ENCODE peak calls at places on chromosomes 11 and 22, in four cellular contexts. B is K562, Z is HL-60, V is GM12878. M is an unnamed sample.

GRCh38 chr11:82701847-82702520 is 31.7 kb downstream of the FAM181B start:
- DNase-seq in B (peak), Z (no peak), V (no peak), M (no peak)

GRCh38 chr11:129974237-129974636 is 28.4 kb downstream of the PRDM10 start:
- DNase-seq in B (no peak), Z (no peak), V (no peak), M (no peak)

GRCh38 chr11:45853616-45854219 is 6.4 kb downstream of the CRY2 start:
- DNase-seq in B (no peak), Z (no peak), V (no peak), M (no peak)

GRCh38 chr22:17199131-17199731 is 20.0 kb downstream of the ADA2 start:
- DNase-seq in B (no peak), Z (no peak), V (no peak), M (no peak)

GRCh38 chr11:9875402-9875801 is 211.5 kb downstream of the SWAP70 start:
- DNase-seq in B (no peak), Z (no peak), V (no peak), M (no peak)

GRCh38 chr11:103737791-103738190 is 298.6 kb upstream of the DDI1 start:
- DNase-seq in B (no peak), Z (no peak), V (no peak), M (no peak)

GRCh38 chr11:65931773-65932557 is 12.7 kb downstream of the DRAP1 start:
- DNase-seq in B (no peak), Z (no peak), V (no peak), M (no peak)

GRCh38 chr22:48152916-48153315 is 1390.5 kb downstream of the TBC1D22A start:
- DNase-seq in B (no peak), Z (no peak), V (no peak), M (no peak)

GRCh38 chr11:129720156-129720555 is 95.5 kb upstream of the TMEM45B start:
- DNase-seq in B (no peak), Z (no peak), V (no peak), M (no peak)

GRCh38 chr11:1207451-1208360 is 15.2 kb upstream of the MUC5B start:
- DNase-seq in B (no peak), Z (no peak), V (no peak), M (no peak)

GRCh38 chr22:49937758-49938564 is 19.5 kb downstream of the CRELD2 start:
- DNase-seq in B (no peak), Z (no peak), V (no peak), M (no peak)

GRCh38 chr11:57551941-57552340 is 14.5 kb downstream of the SMTNL1 start:
- DNase-seq in B (no peak), Z (no peak), V (no peak), M (no peak)

GRCh38 chr11:36214976-36215687 is 74.1 kb downstream of the COMMD9 start:
- DNase-seq in B (no peak), Z (no peak), V (no peak), M (no peak)

GRCh38 chr11:73249304-73249703 is 22.8 kb upstream of the P2RY6 start:
- DNase-seq in B (no peak), Z (no peak), V (peak), M (no peak)

GRCh38 chr22:21000987-21001600 is 824 bp downstream of the THAP7 start:
- DNase-seq in B (no peak), Z (no peak), V (no peak), M (no peak)

GRCh38 chr11:9004310-9004945 is 627 bp upstream of the NRIP3 start:
- DNase-seq in B (peak), Z (no peak), V (no peak), M (peak)

GRCh38 chr11:132803436-132803835 is 728.9 kb downstream of the OPCML start:
- DNase-seq in B (no peak), Z (no peak), V (no peak), M (no peak)

GRCh38 chr11:124798991-124799383 is 1.2 kb downstream of the MSANTD2 start:
- DNase-seq in B (no peak), Z (no peak), V (no peak), M (no peak)

GRCh38 chr11:124796312-124796711 is 3.9 kb downstream of the MSANTD2 start:
- DNase-seq in B (no peak), Z (no peak), V (no peak), M (no peak)

GRCh38 chr11:124788521-124788920 is 11.7 kb downstream of the MSANTD2 start:
- DNase-seq in B (no peak), Z (no peak), V (no peak), M (no peak)

GRCh38 chr11:124791626-124792341 is 8.4 kb downstream of the MSANTD2 start:
- DNase-seq in B (no peak), Z (no peak), V (no peak), M (no peak)

GRCh38 chr11:124793466-124794278 is 6.5 kb downstream of the MSANTD2 start:
- DNase-seq in B (peak), Z (peak), V (no peak), M (no peak)
- TF ChIP-seq SPI1 in B (no peak), Z (no peak), V (no peak), M (no peak)

GRCh38 chr22:27128461-27129080 is 471.2 kb downstream of the MIAT start:
- DNase-seq in B (no peak), Z (no peak), V (no peak), M (no peak)

GRCh38 chr22:27132400-27132799 is 475.0 kb downstream of the MIAT start:
- DNase-seq in B (no peak), Z (no peak), V (no peak), M (no peak)

GRCh38 chr22:27125539-27125938 is 468.2 kb downstream of the MIAT start:
- DNase-seq in B (no peak), Z (no peak), V (no peak), M (no peak)

GRCh38 chr22:27130949-27131745 is 473.8 kb downstream of the MIAT start:
- DNase-seq in B (no peak), Z (no peak), V (no peak), M (no peak)

GRCh38 chr22:27129266-27129665 is 471.9 kb downstream of the MIAT start:
- DNase-seq in B (no peak), Z (no peak), V (no peak), M (no peak)
- TF ChIP-seq SPI1 in B (no peak), Z (no peak), V (no peak), M (no peak)

GRCh38 chr11:47178305-47178704 is 1.6 kb upstream of the ARFGAP2 start:
- DNase-seq in B (no peak), Z (no peak), V (no peak), M (no peak)

GRCh38 chr11:47181271-47181670 is 4.6 kb upstream of the ARFGAP2 start:
- DNase-seq in B (no peak), Z (no peak), V (no peak), M (no peak)

GRCh38 chr11:47180006-47180787 is 3.5 kb upstream of the ARFGAP2 start:
- DNase-seq in B (no peak), Z (no peak), V (no peak), M (no peak)

GRCh38 chr11:47178737-47179654 is 2.3 kb upstream of the ARFGAP2 start:
- DNase-seq in B (no peak), Z (no peak), V (no peak), M (no peak)

DNA sequence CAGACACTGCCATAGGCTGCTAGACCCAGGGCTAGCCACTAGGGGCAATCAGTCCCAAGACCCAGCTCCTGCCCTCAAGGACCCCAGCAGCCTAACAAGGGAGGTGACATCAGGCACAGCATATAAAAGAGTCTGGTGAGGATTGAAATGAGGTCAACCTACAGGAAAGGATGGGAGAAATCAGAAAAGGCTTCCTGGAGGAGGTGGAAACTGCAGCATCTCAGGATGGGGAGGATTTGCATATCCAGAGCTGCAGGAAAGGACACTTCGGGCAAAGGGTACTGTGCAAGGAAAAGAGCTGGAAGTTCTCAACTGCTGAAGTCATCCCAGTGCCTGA is 2.9 kb upstream of the ARFGAP2 start:
- DNase-seq in B (peak), Z (no peak), V (peak), M (peak)
- TF ChIP-seq SPI1 in B (no peak), Z (no peak), V (no peak), M (no peak)

DNA sequence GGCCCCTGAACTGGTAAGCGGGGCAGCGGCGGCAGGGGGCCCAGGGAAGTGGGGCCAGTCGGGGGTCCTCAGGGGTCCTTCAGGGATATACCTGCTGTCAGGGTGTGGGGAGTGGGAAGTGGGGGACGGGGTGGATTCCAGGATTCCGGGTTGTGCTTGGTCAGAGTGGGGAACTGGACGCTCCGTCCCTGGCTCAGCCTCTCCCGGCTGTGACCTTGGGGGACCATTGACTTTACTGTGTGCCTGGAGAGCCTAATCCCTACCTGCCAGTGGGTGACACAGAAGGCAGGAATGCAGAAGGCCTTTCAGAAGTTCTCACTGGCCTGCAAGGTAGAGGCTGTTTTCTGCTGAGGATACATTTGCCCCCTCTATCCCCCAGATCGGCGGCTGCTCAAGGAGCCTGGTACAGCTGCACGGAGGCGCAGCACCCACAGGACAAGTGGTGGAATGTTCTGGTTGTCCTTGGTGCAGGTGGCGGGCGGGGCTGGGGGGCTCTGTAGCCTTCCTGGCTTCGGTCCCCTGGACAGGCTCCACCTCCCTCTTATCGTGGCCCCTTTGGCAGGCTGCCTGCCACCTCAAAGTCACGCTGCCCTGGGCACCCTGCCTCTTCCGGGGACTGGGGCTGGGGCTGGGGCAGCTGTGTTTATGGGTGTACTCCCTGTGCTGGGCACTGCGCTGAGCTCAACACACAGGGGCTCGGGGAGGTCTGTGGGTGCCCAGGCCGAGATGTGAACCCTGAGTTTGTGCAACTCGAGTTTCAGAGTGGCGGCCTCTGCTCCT is 18.4 kb downstream of the KCNQ1 start:
- DNase-seq in B (no peak), Z (no peak), V (no peak), M (no peak)
- TF ChIP-seq SPI1 in B (no peak), Z (no peak), V (no peak), M (no peak)

GRCh38 chr22:29394931-29395581 is 6.7 kb upstream of the AP1B1 start:
- DNase-seq in B (peak), Z (peak), V (no peak), M (peak)
- TF ChIP-seq SPI1 in B (no peak), Z (no peak), V (no peak), M (no peak)

DNA sequence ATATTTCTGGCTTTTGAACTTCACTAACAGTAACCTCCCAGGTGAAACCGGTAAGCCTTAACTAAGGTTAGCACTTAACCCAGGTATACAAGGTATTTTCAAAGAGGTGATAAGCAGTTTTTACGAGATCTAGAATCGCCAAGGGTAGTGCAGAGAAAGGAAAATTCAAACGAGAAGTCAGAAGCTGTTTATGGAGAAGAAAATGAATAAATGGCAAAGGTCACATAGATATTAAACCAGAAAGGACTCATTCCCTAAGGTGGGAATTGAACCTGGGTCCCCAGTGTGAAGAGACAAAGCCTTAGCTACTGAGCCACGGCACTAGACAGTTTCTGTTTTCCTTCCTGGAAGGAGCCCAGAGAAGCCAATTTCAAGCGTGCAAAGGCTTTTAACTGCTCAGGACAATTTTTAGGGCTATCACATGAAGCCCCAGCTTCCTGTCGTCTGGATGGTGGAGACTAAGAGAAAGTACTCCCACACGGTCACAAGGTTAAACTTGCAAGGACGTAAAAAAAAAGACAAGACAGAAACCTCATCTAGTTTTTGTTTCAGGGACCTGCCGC is 5.7 kb upstream of the C1QTNF6 start:
- DNase-seq in B (peak), Z (no peak), V (no peak), M (no peak)
- TF ChIP-seq SPI1 in B (no peak), Z (no peak), V (no peak), M (no peak)

GRCh38 chr22:46195487-46196165 is 45.3 kb downstream of the PPARA start:
- DNase-seq in B (no peak), Z (no peak), V (no peak), M (no peak)
- TF ChIP-seq SPI1 in B (no peak), Z (no peak), V (no peak), M (no peak)

DNA sequence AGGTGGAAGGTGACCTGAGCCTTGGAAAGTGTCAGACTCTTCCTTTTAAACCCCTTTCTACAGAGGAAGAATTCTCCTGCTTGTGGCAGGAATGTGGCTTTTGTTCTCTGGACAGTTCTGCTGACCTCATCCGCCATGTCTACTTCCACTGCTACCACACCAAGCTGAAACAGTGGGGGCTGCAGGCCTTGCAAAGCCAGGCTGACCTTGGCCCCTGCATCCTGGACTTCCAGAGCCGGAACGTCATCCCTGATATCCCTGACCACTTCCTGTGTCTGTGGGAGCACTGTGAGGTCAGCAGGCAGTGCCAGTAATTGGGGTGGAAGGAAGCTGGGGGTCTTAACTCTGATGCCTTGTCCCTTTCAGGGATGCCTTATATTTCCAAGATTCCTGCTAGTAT is 9.3 kb downstream of the HINFP start:
- DNase-seq in B (no peak), Z (no peak), V (no peak), M (no peak)
- TF ChIP-seq SPI1 in B (no peak), Z (no peak), V (no peak), M (no peak)

DNA sequence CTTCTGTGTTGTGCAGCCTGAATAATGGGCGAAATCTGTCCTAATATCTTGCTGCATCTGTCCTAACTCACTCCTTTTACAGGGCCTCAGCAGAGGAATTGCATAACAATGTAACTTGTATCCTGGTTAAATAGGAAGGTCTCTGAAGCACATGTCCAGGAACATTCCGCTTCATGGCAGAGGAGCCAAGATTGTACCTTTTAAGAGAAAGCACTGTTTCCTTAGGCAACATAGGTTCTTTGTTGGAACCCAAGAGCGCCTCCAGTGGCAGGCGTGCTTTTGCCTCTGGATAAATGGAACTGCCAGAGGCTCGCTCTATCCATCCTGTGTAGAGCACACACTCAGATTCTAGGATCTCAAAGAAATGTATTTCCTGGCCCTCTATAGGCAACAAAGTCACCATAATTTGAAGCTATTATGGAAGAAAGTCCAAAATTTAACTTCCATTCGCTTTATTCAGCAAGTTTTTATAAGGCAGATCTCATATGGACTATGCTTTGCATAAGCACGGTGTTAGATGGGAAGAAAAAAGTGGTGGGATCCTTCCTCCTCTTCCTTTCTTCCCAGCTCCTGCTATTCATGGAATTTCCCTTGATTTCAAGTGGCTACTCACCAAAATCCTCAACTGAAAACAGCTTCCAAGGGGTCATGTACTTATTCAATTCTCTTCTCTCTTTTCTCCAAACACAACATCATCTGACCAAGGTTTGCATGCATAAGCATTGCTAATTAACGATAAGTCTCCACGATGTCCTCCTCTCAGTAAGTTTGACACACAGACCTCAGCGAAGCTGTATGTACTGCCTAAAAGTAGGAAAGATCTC is at the start of gene BLID:
- DNase-seq in B (no peak), Z (no peak), V (no peak), M (no peak)
- TF ChIP-seq SPI1 in B (no peak), Z (no peak), V (no peak), M (no peak)

GRCh38 chr11:114169321-114169749 is 109.8 kb downstream of the ZBTB16 start:
- DNase-seq in B (no peak), Z (no peak), V (no peak), M (no peak)

GRCh38 chr11:114172055-114172861 is 112.7 kb downstream of the ZBTB16 start:
- DNase-seq in B (no peak), Z (no peak), V (no peak), M (no peak)

GRCh38 chr11:114171257-114172054 is 111.9 kb downstream of the ZBTB16 start:
- DNase-seq in B (no peak), Z (no peak), V (no peak), M (no peak)

GRCh38 chr11:114168691-114169090 is 109.2 kb downstream of the ZBTB16 start:
- DNase-seq in B (no peak), Z (no peak), V (no peak), M (no peak)

GRCh38 chr11:114170226-114170625 is 110.7 kb downstream of the ZBTB16 start:
- DNase-seq in B (no peak), Z (no peak), V (no peak), M (no peak)
- TF ChIP-seq SPI1 in B (no peak), Z (no peak), V (no peak), M (no peak)

M was measured in GM12891.